ENCODE peak calls at places on chromosomes 4 and X, in seven cellular contexts. One of them, this sample, is unnamed.

GRCh38 chr4:1759818-1760223 is 33.3 kb upstream of the FGFR3 start:
- DNase-seq in PC-3: no peak
- DNase-seq in caudate nucleus: no peak
- DNase-seq in uterus: no peak
- DNase-seq in foreskin keratinocyte: no peak
- DNase-seq in GM23248: no peak
- DNase-seq in IMR-90: no peak
- DNase-seq in this sample: no peak

GRCh38 chr4:89254847-89255246 is 52.8 kb downstream of the GPRIN3 start:
- DNase-seq in PC-3: peak; percentile 22
- DNase-seq in caudate nucleus: no peak
- DNase-seq in uterus: no peak
- DNase-seq in foreskin keratinocyte: no peak
- DNase-seq in GM23248: peak; percentile 57
- DNase-seq in IMR-90: peak; percentile 7
- DNase-seq in this sample: peak; percentile 56

GRCh38 chr4:156475322-156475721 is 496.3 kb downstream of the PDGFC start:
- DNase-seq in PC-3: peak; percentile 69
- DNase-seq in caudate nucleus: no peak
- DNase-seq in uterus: no peak
- DNase-seq in foreskin keratinocyte: peak; percentile 51
- DNase-seq in GM23248: peak; percentile 78
- DNase-seq in IMR-90: peak; percentile 76
- DNase-seq in this sample: no peak

GRCh38 chr4:146567396-146567795 is 45.7 kb upstream of the SLC10A7 start:
- DNase-seq in PC-3: peak; percentile 49
- DNase-seq in caudate nucleus: no peak
- DNase-seq in uterus: no peak
- DNase-seq in foreskin keratinocyte: peak; percentile 16
- DNase-seq in GM23248: peak; percentile 35
- DNase-seq in IMR-90: no peak
- DNase-seq in this sample: no peak

GRCh38 chr4:17577660-17578481 is 873 bp downstream of the LAP3 start:
- DNase-seq in PC-3: peak; percentile 19
- DNase-seq in caudate nucleus: peak; percentile 4
- DNase-seq in uterus: peak; percentile 34
- DNase-seq in foreskin keratinocyte: no peak
- DNase-seq in GM23248: peak; percentile 73
- DNase-seq in IMR-90: peak; percentile 4
- DNase-seq in this sample: no peak

GRCh38 chr4:54657194-54657555 is 582 bp upstream of the KIT start:
- DNase-seq in PC-3: no peak
- DNase-seq in caudate nucleus: no peak
- DNase-seq in uterus: no peak
- DNase-seq in foreskin keratinocyte: no peak
- DNase-seq in GM23248: no peak
- DNase-seq in IMR-90: no peak
- DNase-seq in this sample: no peak

GRCh38 chr4:185562531-185562930 is 27.2 kb upstream of the PDLIM3 start:
- DNase-seq in PC-3: no peak
- DNase-seq in caudate nucleus: no peak
- DNase-seq in uterus: no peak
- DNase-seq in foreskin keratinocyte: no peak
- DNase-seq in GM23248: no peak
- DNase-seq in IMR-90: no peak
- DNase-seq in this sample: no peak

GRCh38 chr4:76354517-76355473 is 48.3 kb downstream of the STBD1 start:
- DNase-seq in PC-3: no peak
- DNase-seq in caudate nucleus: no peak
- DNase-seq in uterus: no peak
- DNase-seq in foreskin keratinocyte: no peak
- DNase-seq in GM23248: no peak
- DNase-seq in IMR-90: no peak
- DNase-seq in this sample: no peak

GRCh38 chrX:19571708-19572107 is 56.4 kb upstream of the MAP3K15 start:
- DNase-seq in PC-3: no peak
- DNase-seq in caudate nucleus: no peak
- DNase-seq in uterus: no peak
- DNase-seq in foreskin keratinocyte: no peak
- DNase-seq in GM23248: no peak
- DNase-seq in IMR-90: no peak
- DNase-seq in this sample: no peak

GRCh38 chr4:184416913-184417734 is 57.2 kb downstream of the IRF2 start:
- DNase-seq in PC-3: no peak
- DNase-seq in caudate nucleus: no peak
- DNase-seq in uterus: no peak
- DNase-seq in foreskin keratinocyte: no peak
- DNase-seq in GM23248: peak; percentile 49
- DNase-seq in IMR-90: peak; percentile 14
- DNase-seq in this sample: peak; percentile 24

GRCh38 chr4:157992038-157992706 is 180.7 kb downstream of the GASK1B start:
- DNase-seq in PC-3: peak; percentile 81
- DNase-seq in caudate nucleus: no peak
- DNase-seq in uterus: peak; percentile 75
- DNase-seq in foreskin keratinocyte: no peak
- DNase-seq in GM23248: peak; percentile 78
- DNase-seq in IMR-90: peak; percentile 77
- DNase-seq in this sample: peak; percentile 53

GRCh38 chr4:107037188-107037587 is 1.1 kb upstream of the DKK2 start:
- DNase-seq in PC-3: peak; percentile 4
- DNase-seq in caudate nucleus: peak; percentile 3
- DNase-seq in uterus: no peak
- DNase-seq in foreskin keratinocyte: no peak
- DNase-seq in GM23248: peak; percentile 73
- DNase-seq in IMR-90: peak; percentile 2
- DNase-seq in this sample: no peak

GRCh38 chr4:17962171-17962570 is 59.4 kb downstream of the LCORL start:
- DNase-seq in PC-3: no peak
- DNase-seq in caudate nucleus: no peak
- DNase-seq in uterus: no peak
- DNase-seq in foreskin keratinocyte: no peak
- DNase-seq in GM23248: peak; percentile 2
- DNase-seq in IMR-90: peak; percentile 43
- DNase-seq in this sample: no peak

GRCh38 chrX:30893206-30893605 is 4.2 kb upstream of the TAB3 start:
- DNase-seq in PC-3: peak; percentile 87
- DNase-seq in caudate nucleus: no peak
- DNase-seq in uterus: no peak
- DNase-seq in foreskin keratinocyte: no peak
- DNase-seq in GM23248: no peak
- DNase-seq in IMR-90: no peak
- DNase-seq in this sample: no peak

GRCh38 chrX:21973321-21974010 is 33.0 kb downstream of the SMS start:
- DNase-seq in PC-3: peak; percentile 6
- DNase-seq in caudate nucleus: no peak
- DNase-seq in uterus: no peak
- DNase-seq in foreskin keratinocyte: no peak
- DNase-seq in GM23248: peak; percentile 35
- DNase-seq in IMR-90: no peak
- DNase-seq in this sample: peak; percentile 18

GRCh38 chrX:1246816-1247215 is 21.8 kb upstream of the CSF2RA start:
- DNase-seq in PC-3: peak; percentile 82
- DNase-seq in caudate nucleus: no peak
- DNase-seq in uterus: peak; percentile 25
- DNase-seq in foreskin keratinocyte: no peak
- DNase-seq in GM23248: peak; percentile 61
- DNase-seq in IMR-90: no peak
- DNase-seq in this sample: peak; percentile 86

GRCh38 chr4:123816462-123816861 is 419.9 kb downstream of the SPRY1 start:
- DNase-seq in PC-3: no peak
- DNase-seq in caudate nucleus: no peak
- DNase-seq in uterus: no peak
- DNase-seq in foreskin keratinocyte: no peak
- DNase-seq in GM23248: peak; percentile 8
- DNase-seq in IMR-90: no peak
- DNase-seq in this sample: no peak

GRCh38 chr4:54840992-54841768 is 183.4 kb downstream of the KIT start:
- DNase-seq in PC-3: peak; percentile 24
- DNase-seq in caudate nucleus: peak; percentile 7
- DNase-seq in uterus: no peak
- DNase-seq in foreskin keratinocyte: no peak
- DNase-seq in GM23248: peak; percentile 57
- DNase-seq in IMR-90: peak; percentile 2
- DNase-seq in this sample: no peak

GRCh38 chrX:69603566-69604194 is 12.2 kb upstream of the EDA start:
- DNase-seq in PC-3: no peak
- DNase-seq in caudate nucleus: no peak
- DNase-seq in uterus: peak; percentile 36
- DNase-seq in foreskin keratinocyte: no peak
- DNase-seq in GM23248: no peak
- DNase-seq in IMR-90: no peak
- DNase-seq in this sample: no peak

GRCh38 chr4:51885371-51885770 is 42.4 kb downstream of the DCUN1D4 start:
- DNase-seq in PC-3: peak; percentile 49
- DNase-seq in caudate nucleus: no peak
- DNase-seq in uterus: no peak
- DNase-seq in foreskin keratinocyte: no peak
- DNase-seq in GM23248: peak; percentile 57
- DNase-seq in IMR-90: peak; percentile 28
- DNase-seq in this sample: peak; percentile 29

GRCh38 chr4:117983541-117984451 is 50.5 kb upstream of the NDST3 start:
- DNase-seq in PC-3: no peak
- DNase-seq in caudate nucleus: no peak
- DNase-seq in uterus: no peak
- DNase-seq in foreskin keratinocyte: peak; percentile 9
- DNase-seq in GM23248: no peak
- DNase-seq in IMR-90: peak; percentile 0
- DNase-seq in this sample: no peak

GRCh38 chrX:131704136-131704695 is 160.3 kb downstream of the OR13H1 start:
- DNase-seq in PC-3: peak; percentile 37
- DNase-seq in caudate nucleus: no peak
- DNase-seq in uterus: peak; percentile 94
- DNase-seq in foreskin keratinocyte: no peak
- DNase-seq in GM23248: peak; percentile 12
- DNase-seq in IMR-90: peak; percentile 85
- DNase-seq in this sample: peak; percentile 90

GRCh38 chr4:48127231-48127881 is 6.7 kb downstream of the TXK start:
- DNase-seq in PC-3: peak; percentile 30
- DNase-seq in caudate nucleus: no peak
- DNase-seq in uterus: no peak
- DNase-seq in foreskin keratinocyte: no peak
- DNase-seq in GM23248: no peak
- DNase-seq in IMR-90: no peak
- DNase-seq in this sample: no peak
- H3K27ac ChIP-seq in PC-3: peak overlapping the region; percentile 31
- H3K27ac ChIP-seq in caudate nucleus: no peak overlapping the region
- H3K27ac ChIP-seq in uterus: peak overlapping the region; percentile 14
- H3K27ac ChIP-seq in foreskin keratinocyte: no peak overlapping the region
- H3K27ac ChIP-seq in GM23248: peak overlapping the region; percentile 34
- H3K27ac ChIP-seq in IMR-90: peak overlapping the region; percentile 5
- H3K27ac ChIP-seq in this sample: peak overlapping the region; percentile 79

GRCh38 chr4:34733185-34733916 is 1511.0 kb downstream of the ARAP2 start:
- DNase-seq in PC-3: no peak
- DNase-seq in caudate nucleus: no peak
- DNase-seq in uterus: no peak
- DNase-seq in foreskin keratinocyte: no peak
- DNase-seq in GM23248: no peak
- DNase-seq in IMR-90: no peak
- DNase-seq in this sample: no peak

GRCh38 chr4:34732170-34732569 is 1512.1 kb downstream of the ARAP2 start:
- DNase-seq in PC-3: no peak
- DNase-seq in caudate nucleus: no peak
- DNase-seq in uterus: no peak
- DNase-seq in foreskin keratinocyte: no peak
- DNase-seq in GM23248: no peak
- DNase-seq in IMR-90: no peak
- DNase-seq in this sample: no peak

GRCh38 chr4:34731045-34731444 is 1513.3 kb downstream of the ARAP2 start:
- DNase-seq in PC-3: no peak
- DNase-seq in caudate nucleus: no peak
- DNase-seq in uterus: no peak
- DNase-seq in foreskin keratinocyte: peak; percentile 33
- DNase-seq in GM23248: no peak
- DNase-seq in IMR-90: no peak
- DNase-seq in this sample: no peak

DNA sequence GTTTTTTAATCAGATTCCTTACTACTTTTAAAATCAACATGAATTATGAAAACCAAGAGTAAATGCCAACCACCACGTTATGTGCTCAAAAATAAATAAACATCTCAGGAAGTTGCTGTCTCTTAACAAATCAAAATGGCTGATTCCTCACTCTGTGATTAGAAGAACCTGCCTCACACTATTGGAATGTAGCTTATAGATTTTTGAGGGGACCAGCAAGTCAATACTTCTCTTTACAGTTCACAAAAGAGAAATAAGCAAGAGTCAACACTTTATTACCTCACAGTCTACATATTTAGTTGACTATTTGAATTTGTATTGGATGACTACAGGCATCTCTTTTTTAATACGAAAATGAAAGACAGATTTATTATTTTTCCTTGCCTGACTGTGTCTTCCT is 1511.7 kb downstream of the ARAP2 start:
- DNase-seq in PC-3: no peak
- DNase-seq in caudate nucleus: no peak
- DNase-seq in uterus: no peak
- DNase-seq in foreskin keratinocyte: no peak
- DNase-seq in GM23248: no peak
- DNase-seq in IMR-90: no peak
- DNase-seq in this sample: no peak
- H3K27ac ChIP-seq in PC-3: no peak overlapping the region
- H3K27ac ChIP-seq in caudate nucleus: no peak overlapping the region
- H3K27ac ChIP-seq in uterus: no peak overlapping the region
- H3K27ac ChIP-seq in foreskin keratinocyte: no peak overlapping the region
- H3K27ac ChIP-seq in GM23248: no peak overlapping the region
- H3K27ac ChIP-seq in IMR-90: no peak overlapping the region
- H3K27ac ChIP-seq in this sample: no peak overlapping the region

DNA sequence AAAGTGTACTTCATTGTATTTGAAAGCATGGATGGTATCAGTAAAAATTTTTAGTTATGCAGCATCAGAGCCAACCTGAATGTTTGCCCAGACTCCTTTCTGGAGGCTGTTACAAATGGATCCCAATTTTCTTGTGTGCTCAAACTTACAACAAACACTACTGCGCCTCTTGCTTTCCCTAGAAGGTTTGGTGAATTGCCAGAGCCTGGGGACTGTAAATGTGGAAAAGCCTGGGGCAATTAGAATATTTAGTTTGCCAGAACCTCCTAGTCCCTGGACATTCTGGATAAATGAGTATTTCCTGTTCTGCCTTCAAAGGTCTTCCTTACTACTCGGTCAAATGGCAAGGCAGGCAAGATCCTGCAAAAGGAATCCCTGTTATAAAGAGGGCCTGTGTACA is 4.8 kb downstream of the CAPN6 start:
- DNase-seq in PC-3: no peak
- DNase-seq in caudate nucleus: no peak
- DNase-seq in uterus: no peak
- DNase-seq in foreskin keratinocyte: no peak
- DNase-seq in GM23248: no peak
- DNase-seq in IMR-90: no peak
- DNase-seq in this sample: no peak
- H3K27ac ChIP-seq in PC-3: no peak overlapping the region
- H3K27ac ChIP-seq in caudate nucleus: no peak overlapping the region
- H3K27ac ChIP-seq in uterus: no peak overlapping the region
- H3K27ac ChIP-seq in foreskin keratinocyte: no peak overlapping the region
- H3K27ac ChIP-seq in GM23248: no peak overlapping the region
- H3K27ac ChIP-seq in IMR-90: no peak overlapping the region
- H3K27ac ChIP-seq in this sample: no peak overlapping the region

DNA sequence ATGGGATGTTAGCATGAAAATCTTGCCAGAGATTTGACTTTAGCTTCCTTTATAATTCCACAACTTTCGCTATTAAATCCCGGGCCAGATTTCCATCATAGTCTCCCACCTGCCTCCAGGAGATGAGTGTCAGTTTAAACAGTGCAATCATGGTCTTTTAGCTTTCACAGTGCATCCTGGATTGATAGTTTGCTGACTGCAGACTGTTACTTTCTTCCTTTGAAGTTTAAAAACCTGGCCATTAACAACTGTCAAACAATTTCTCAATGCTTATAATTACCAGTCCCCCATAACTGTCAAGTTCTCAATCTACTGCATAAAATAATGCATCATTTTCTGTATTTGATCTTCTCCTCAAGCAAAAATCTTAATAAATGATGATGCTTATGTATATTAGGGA is 108.4 kb upstream of the FSTL5 start:
- DNase-seq in PC-3: no peak
- DNase-seq in caudate nucleus: no peak
- DNase-seq in uterus: no peak
- DNase-seq in foreskin keratinocyte: no peak
- DNase-seq in GM23248: no peak
- DNase-seq in IMR-90: no peak
- DNase-seq in this sample: no peak
- H3K27ac ChIP-seq in PC-3: no peak overlapping the region
- H3K27ac ChIP-seq in caudate nucleus: no peak overlapping the region
- H3K27ac ChIP-seq in uterus: no peak overlapping the region
- H3K27ac ChIP-seq in foreskin keratinocyte: no peak overlapping the region
- H3K27ac ChIP-seq in GM23248: no peak overlapping the region
- H3K27ac ChIP-seq in IMR-90: no peak overlapping the region
- H3K27ac ChIP-seq in this sample: no peak overlapping the region